ENCODE peak calls at places on chromosomes 4 and X, in seven cellular contexts. Q, B, X, N, A, P and G are unnamed samples.

GRCh38 chrX:10726647-10727046 is 106.3 kb upstream of the MID1 start:
- DNase-seq in P (no peak), X (no peak), A (no peak), N (no peak), Q (no peak), B (no peak), G (no peak)

GRCh38 chrX:50470103-50471031 is at the start of gene DGKK:
- DNase-seq in Q (no peak), P (no peak), B (no peak), A (no peak), N (peak; percentile 63), X (no peak), G (peak; percentile 5)

GRCh38 chr4:139568206-139568969 is 12.4 kb upstream of the SETD7 start:
- DNase-seq in P (no peak), B (no peak), Q (no peak), A (no peak), X (no peak), N (peak; percentile 25), G (no peak)

GRCh38 chrX:84475596-84475995 is 26.7 kb downstream of the HDX start:
- DNase-seq in A (no peak), X (no peak), Q (no peak), N (no peak), P (no peak), B (no peak), G (no peak)

GRCh38 chrX:18146009-18146408 is 74.7 kb downstream of the BEND2 start:
- DNase-seq in A (no peak), P (no peak), B (no peak), Q (no peak), X (no peak), N (no peak), G (no peak)

GRCh38 chrX:37958493-37959211 is 47.7 kb upstream of the SYTL5 start:
- DNase-seq in A (no peak), X (no peak), B (no peak), Q (no peak), P (no peak), N (no peak), G (peak; percentile 1)

GRCh38 chr4:163164591-163164990 is 2.1 kb downstream of the NAF1 start:
- DNase-seq in Q (no peak), A (no peak), P (no peak), B (no peak), N (no peak), X (no peak), G (no peak)

GRCh38 chrX:30973784-30974427 is 84.9 kb upstream of the TAB3 start:
- DNase-seq in P (no peak), N (no peak), X (no peak), Q (no peak), B (no peak), A (no peak), G (no peak)

GRCh38 chr4:78184584-78184983 is 127.5 kb downstream of the FRAS1 start:
- DNase-seq in B (no peak), A (no peak), N (no peak), P (no peak), Q (no peak), X (no peak), G (no peak)

GRCh38 chr4:8778760-8779159 is 92.9 kb downstream of the HMX1 start:
- DNase-seq in X (peak; percentile 16), A (no peak), Q (no peak), N (no peak), B (no peak), P (no peak), G (no peak)

DNA sequence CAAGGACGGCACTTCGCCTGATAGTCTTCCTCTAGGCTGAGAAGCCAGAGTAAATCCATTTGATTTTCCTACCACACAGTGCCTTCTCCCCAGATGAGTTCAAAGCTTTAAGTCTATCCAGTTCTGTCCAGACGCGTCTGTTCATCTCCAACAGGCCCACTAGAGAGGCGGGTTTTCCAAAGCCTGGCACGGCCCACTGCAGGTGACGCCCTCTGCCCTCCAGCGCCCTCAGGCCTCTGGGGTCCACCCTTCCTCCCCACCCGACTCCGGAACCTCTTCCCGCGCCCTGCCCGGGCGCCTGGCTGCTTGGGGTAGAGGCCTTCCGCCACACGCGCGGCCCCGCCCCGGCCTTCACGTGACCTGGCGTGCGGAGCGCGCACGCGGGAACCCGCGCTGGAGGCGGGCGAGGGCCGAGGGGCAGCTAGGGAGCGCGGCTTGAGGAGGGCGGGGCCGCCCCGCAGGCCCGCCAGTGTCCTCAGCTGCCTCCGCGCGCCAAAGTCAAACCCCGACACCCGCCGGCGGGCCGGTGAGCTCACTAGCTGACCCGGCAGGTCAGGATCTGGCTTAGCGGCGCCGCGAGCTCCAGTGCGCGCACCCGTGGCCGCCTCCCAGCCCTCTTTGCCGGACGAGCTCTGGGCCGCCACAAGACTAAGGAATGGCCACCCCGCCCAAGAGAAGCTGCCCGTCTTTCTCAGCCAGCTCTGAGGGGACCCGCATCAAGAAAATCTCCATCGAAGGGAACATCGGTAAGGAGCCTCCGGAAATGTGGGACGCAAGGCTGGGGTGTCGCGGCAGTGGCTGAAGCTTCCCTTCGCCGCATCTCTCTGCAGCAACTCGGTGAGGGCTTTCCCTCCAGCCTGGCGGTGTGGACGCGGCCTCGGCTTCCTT is at the start of gene DCK:
- DNase-seq in N (peak; percentile 99), A (peak; percentile 92), P (peak; percentile 89), Q (peak; percentile 90), B (no peak), X (peak; percentile 93), G (peak; percentile 90)
- TF ChIP-seq POLR2A in N (peak; percentile 71), A (peak; percentile 73), P (peak; percentile 86), Q (peak; percentile 83), B (peak; percentile 69), X (no peak), G (no peak)

DNA sequence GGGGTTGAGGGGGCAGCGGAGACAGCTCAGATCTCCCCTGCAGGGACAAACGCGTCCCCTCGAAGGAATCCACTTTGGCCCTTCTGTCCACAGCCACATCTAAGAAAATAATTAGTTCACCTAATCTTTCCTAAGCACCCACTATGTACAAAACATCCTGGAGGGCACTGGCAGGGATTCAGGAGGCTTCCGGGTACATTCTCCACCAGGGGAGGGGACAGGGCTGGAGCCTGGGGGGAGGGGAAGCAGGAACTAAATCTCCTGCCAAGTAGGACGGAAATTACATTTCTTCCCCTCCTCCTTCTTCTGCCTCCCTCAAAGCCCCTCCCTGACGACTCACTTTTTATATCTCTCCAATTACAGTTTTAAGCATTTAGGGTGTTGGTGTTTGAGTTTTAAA is 203.1 kb downstream of the BCOR start:
- DNase-seq in P (no peak), N (no peak), B (no peak), A (no peak), Q (no peak), X (no peak), G (peak; percentile 58)
- H3K4me1 ChIP-seq in P (no peaks in the 10 kb centered on the region), N (peaks cover 29% of the 10 kb centered on the region), B (peaks cover 11% of the 10 kb centered on the region), A (peaks cover 21% of the 10 kb centered on the region), Q (no peaks in the 10 kb centered on the region), X (peaks cover 31% of the 10 kb centered on the region), G (peaks cover 48% of the 10 kb centered on the region)

DNA sequence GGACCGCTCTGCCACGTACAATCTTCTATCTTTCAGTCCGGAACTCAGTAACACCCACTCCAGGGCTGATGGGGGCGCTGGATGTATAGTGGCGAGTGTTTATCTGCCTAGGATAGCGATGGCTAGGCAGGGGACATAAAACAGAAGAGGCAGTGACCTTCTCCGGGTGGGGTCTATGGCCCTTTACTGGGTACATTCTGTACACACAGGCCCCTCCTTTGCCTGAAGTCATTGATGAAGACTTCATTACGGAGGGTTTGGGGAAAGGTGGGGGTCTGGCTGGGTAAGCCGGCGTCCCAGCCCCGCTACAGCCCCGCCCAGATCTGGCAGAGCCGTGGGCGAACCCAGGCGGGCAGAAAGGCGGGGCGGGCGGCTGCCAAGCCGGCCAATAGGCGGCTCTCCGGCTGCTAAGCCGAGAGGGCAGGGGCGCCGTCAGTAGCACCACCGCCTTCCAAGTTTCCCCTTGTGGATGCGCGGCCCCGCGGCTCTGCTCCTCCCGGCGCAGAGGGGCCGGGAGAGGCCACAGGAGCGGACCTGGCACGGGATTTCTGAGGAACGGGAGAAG is at the start of gene CHST7:
- DNase-seq in X (peak; percentile 80), B (no peak), N (peak; percentile 91), Q (peak; percentile 49), P (peak; percentile 61), A (peak; percentile 75), G (peak; percentile 57)
- TF ChIP-seq POLR2A in X (no peak), B (peak; percentile 57), N (no peak), Q (peak; percentile 39), P (no peak), A (no peak), G (peak; percentile 42)

GRCh38 chr4:3415471-3416141 is 26.2 kb upstream of the HGFAC start:
- DNase-seq in N (peak; percentile 62), P (no peak), X (peak; percentile 13), B (no peak), A (no peak), Q (peak; percentile 16), G (no peak)

GRCh38 chr4:3413675-3414420 is 27.9 kb upstream of the HGFAC start:
- DNase-seq in B (no peak), X (peak; percentile 28), A (no peak), Q (peak; percentile 10), N (peak; percentile 75), P (no peak), G (no peak)

GRCh38 chr4:3413217-3413671 is 28.5 kb upstream of the HGFAC start:
- DNase-seq in Q (peak; percentile 11), N (peak; percentile 83), X (peak; percentile 24), P (no peak), B (no peak), A (no peak), G (no peak)

GRCh38 chr4:3416270-3416669 is 25.5 kb upstream of the HGFAC start:
- DNase-seq in A (no peak), P (no peak), Q (no peak), X (peak; percentile 14), B (no peak), N (no peak), G (no peak)

DNA sequence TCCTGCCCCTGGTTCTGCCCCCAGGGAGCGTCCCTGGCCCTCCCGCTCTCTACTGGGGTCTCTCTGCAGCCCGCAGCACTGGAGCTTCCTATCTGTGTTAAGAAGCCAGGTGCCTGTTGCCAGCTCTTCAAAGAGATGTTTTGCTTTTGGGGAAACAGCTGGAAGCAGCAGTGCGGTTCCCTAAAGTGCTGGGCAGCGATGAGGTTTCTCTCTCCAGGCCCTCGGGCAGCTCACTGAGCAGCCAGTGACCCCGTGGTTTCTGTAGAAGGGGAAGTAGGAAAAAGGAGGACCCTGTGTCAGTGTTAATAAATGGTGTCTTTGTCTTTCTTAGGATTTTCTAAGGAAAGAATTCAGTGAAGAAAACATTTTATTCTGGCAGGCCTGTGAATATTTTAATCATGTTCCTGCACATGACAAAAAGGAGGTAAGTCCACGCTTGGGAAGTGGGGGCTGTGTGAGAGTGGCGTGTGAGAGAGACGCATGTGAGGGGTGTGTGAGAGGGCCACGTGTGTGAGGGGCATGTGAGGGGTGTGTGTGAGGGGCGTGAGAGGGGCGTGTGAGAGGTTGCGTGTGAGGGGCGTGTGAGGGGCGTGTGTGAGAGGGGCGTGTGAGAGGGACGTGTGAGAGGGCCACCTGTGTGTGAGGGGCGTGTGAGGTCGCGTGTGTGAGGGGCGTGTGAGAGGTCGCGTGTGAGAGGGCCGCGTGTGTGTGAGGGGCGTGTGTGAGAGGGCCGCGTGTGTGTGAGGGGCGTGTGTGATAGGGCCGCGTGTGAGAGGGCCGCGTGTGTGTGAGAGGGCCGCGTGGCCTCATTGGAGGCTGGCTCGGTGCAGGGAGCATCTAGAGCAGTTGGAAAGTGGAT is 27.1 kb upstream of the HGFAC start:
- DNase-seq in P (no peak), A (no peak), B (no peak), Q (peak; percentile 8), X (peak; percentile 24), N (peak; percentile 75), G (no peak)
- H3K4me1 ChIP-seq in P (no peaks in the 10 kb centered on the region), A (no peaks in the 10 kb centered on the region), B (no peaks in the 10 kb centered on the region), Q (no peaks in the 10 kb centered on the region), X (no peaks in the 10 kb centered on the region), N (no peaks in the 10 kb centered on the region), G (no peaks in the 10 kb centered on the region)

GRCh38 chr4:52659016-52659721 is at the start of gene USP46:
- DNase-seq in X (peak; percentile 84), N (peak; percentile 95), A (peak; percentile 66), Q (peak; percentile 77), P (peak; percentile 52), B (peak; percentile 87), G (peak; percentile 72)
- TF ChIP-seq POLR2A in X (no peak), N (peak; percentile 44), A (peak; percentile 85), Q (peak; percentile 68), P (peak; percentile 70), B (peak; percentile 52), G (peak; percentile 34)

GRCh38 chr4:112857461-112857860 is 192.0 kb upstream of the ANK2 start:
- DNase-seq in N (no peak), B (no peak), A (peak; percentile 24), Q (no peak), P (no peak), X (no peak), G (no peak)
- H3K4me1 ChIP-seq in N (no peaks in the 10 kb centered on the region), B (peaks cover 28% of the 10 kb centered on the region), A (no peaks in the 10 kb centered on the region), Q (no peaks in the 10 kb centered on the region), P (no peaks in the 10 kb centered on the region), X (peaks cover 25% of the 10 kb centered on the region), G (no peaks in the 10 kb centered on the region)